ENCODE peak calls at places on chromosome 7, in ten cellular contexts. S is heart right ventricle; T is M059J; D is Caco-2; J is activated T-cell treated with anti-CD3 and anti-CD28 coated beads, Interleukin-2, amount 50 U/mL, for 4 hours; Y is stimulated activated CD4-positive, alpha-beta T cell treated with anti-CD3 and anti-CD28 coated beads, Interleukin-1b, Interleukin-23, amount 100 ng/mL, for 48 hours; P is astrocyte of the spinal cord; E is T1000; M is left cardiac atrium; U is SHP77 treated with DMSO at 0.1 percent for 48 hours. O is an unnamed sample.

GRCh38 chr7:159097661-159098423 is 46.8 kb downstream of the VIPR2 start:
- DNase-seq in S (no peak), T (no peak), D (peak), J (no peak), Y (no peak), P (no peak), E (no peak), M (no peak), U (no peak), O (peak)

GRCh38 chr7:100366411-100367250 is 6.7 kb upstream of the PILRA start:
- DNase-seq in S (no peak), T (no peak), D (no peak), J (peak), Y (no peak), P (no peak), E (no peak), M (no peak), U (no peak), O (peak)

GRCh38 chr7:27709137-27710075 is 30.6 kb upstream of the TAX1BP1 start:
- DNase-seq in S (no peak), T (peak), D (no peak), J (no peak), Y (no peak), P (peak), E (peak), M (no peak), U (no peak), O (no peak)

GRCh38 chr7:137935849-137936508 is 65.9 kb downstream of the CREB3L2 start:
- DNase-seq in S (no peak), T (no peak), D (no peak), J (no peak), Y (no peak), P (no peak), E (no peak), M (no peak), U (no peak), O (no peak)

GRCh38 chr7:48680996-48681395 is 243.4 kb upstream of the CDC14C start:
- DNase-seq in S (no peak), T (no peak), D (no peak), J (no peak), Y (no peak), P (no peak), E (no peak), M (no peak), U (no peak), O (no peak)

GRCh38 chr7:2116086-2116810 is 116.5 kb downstream of the MAD1L1 start:
- DNase-seq in S (peak), T (peak), D (no peak), J (no peak), Y (no peak), P (peak), E (no peak), M (peak), U (peak), O (no peak)

GRCh38 chr7:20749896-20750295 is 36.8 kb downstream of the SP8 start:
- DNase-seq in S (no peak), T (no peak), D (no peak), J (no peak), Y (no peak), P (no peak), E (no peak), M (no peak), U (no peak), O (no peak)

GRCh38 chr7:155992974-155993373 is 180.7 kb upstream of the SHH start:
- DNase-seq in S (no peak), T (no peak), D (peak), J (no peak), Y (no peak), P (no peak), E (no peak), M (no peak), U (no peak), O (no peak)

GRCh38 chr7:142420554-142421362 is 162.9 kb upstream of the PRSS58 start:
- DNase-seq in S (no peak), T (peak), D (peak), J (no peak), Y (no peak), P (peak), E (no peak), M (no peak), U (no peak), O (no peak)

GRCh38 chr7:113099284-113099919 is 12.8 kb upstream of the GPR85 start:
- DNase-seq in S (no peak), T (no peak), D (peak), J (no peak), Y (no peak), P (no peak), E (no peak), M (no peak), U (no peak), O (no peak)

O was measured in posterior vena cava.